ENCODE peak calls at places on chromosome 13, in four cellular contexts. U, K, D and N are unnamed samples.

GRCh38 chr13:34046457-34046856 is 228.5 kb downstream of the RFC3 start:
- DNase-seq in D (no peak), K (no peak), U (no peak), N (no peak)

GRCh38 chr13:41854758-41855157 is 106.2 kb downstream of the VWA8 start:
- DNase-seq in K (no peak), D (no peak), U (no peak), N (no peak)

GRCh38 chr13:24911135-24911524 is 147.2 kb downstream of the RNF17 start:
- DNase-seq in U (no peak), D (no peak), K (no peak), N (peak)

GRCh38 chr13:43036386-43037220 is 13.2 kb downstream of the DNAJC15 start:
- DNase-seq in K (no peak), U (no peak), D (peak), N (no peak)

GRCh38 chr13:59477011-59477410 is 686.7 kb downstream of the DIAPH3 start:
- DNase-seq in K (no peak), D (peak), U (no peak), N (no peak)

GRCh38 chr13:75715598-75716523 is 79.7 kb downstream of the LMO7 start:
- DNase-seq in U (no peak), K (no peak), D (no peak), N (no peak)

GRCh38 chr13:30479590-30480219 is 14.0 kb upstream of the HMGB1 start:
- DNase-seq in U (no peak), K (no peak), D (no peak), N (no peak)

GRCh38 chr13:97125810-97126738 is 96.1 kb upstream of the MBNL2 start:
- DNase-seq in U (no peak), D (no peak), K (no peak), N (no peak)

GRCh38 chr13:19794552-19795143 is 11.9 kb upstream of the PSPC1 start:
- DNase-seq in U (no peak), K (no peak), D (peak), N (no peak)

GRCh38 chr13:43354147-43354945 is 331.0 kb downstream of the DNAJC15 start:
- DNase-seq in K (no peak), U (no peak), D (no peak), N (no peak)

GRCh38 chr13:27820524-27821482 is 28.5 kb downstream of the GSX1 start:
- DNase-seq in D (peak), K (no peak), U (no peak), N (no peak)

DNA sequence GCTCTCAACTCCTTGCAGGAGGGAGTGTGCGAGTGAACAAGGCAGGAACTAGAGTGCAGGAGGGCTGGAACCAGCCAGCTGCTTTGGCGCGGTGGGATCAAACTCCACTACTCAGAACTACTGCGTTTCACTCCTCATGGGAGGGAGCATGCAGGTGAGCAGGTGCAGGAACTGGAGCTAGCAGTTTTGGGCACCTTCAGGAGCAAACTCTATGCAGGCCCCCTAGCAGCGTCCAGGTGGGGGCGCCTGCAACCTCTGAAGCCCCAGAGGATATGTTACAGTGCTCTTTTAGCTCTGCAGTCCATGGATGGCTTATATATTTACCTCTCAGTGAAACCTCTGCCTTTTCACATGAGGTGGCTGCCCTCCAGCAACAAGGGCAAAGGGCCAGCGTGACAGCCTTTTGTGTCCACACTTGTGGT is 1303.4 kb downstream of the PCDH9 start:
- DNase-seq in U (peak), K (no peak), D (peak), N (no peak)
- TF ChIP-seq CTCF in U (peak), K (no peak), D (peak), N (peak)

GRCh38 chr13:51802601-51803000 is 1.4 kb downstream of the DHRS12 start:
- DNase-seq in K (no peak), D (no peak), U (no peak), N (no peak)
- H3K4me3 ChIP-seq in K (peak), D (peak), U (no peak), N (no peak)

GRCh38 chr13:110957181-110957884 is 42.5 kb upstream of the ANKRD10 start:
- DNase-seq in D (peak), K (no peak), U (no peak), N (no peak)
- TF ChIP-seq CTCF in D (peak), K (no peak), U (peak), N (no peak)

DNA sequence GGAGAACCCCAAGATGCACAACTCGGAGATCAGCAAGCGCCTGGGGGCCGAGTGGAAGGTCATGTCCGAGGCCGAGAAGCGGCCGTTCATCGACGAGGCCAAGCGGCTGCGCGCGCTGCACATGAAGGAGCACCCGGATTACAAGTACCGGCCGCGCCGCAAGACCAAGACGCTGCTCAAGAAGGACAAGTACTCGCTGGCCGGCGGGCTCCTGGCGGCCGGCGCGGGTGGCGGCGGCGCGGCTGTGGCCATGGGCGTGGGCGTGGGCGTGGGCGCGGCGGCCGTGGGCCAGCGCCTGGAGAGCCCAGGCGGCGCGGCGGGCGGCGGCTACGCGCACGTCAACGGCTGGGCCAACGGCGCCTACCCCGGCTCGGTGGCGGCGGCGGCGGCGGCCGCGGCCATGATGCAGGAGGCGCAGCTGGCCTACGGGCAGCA is 939 bp downstream of the SOX1 start:
- DNase-seq in D (peak), K (no peak), U (peak), N (no peak)
- H3K4me3 ChIP-seq in D (no peak), K (no peak), U (no peak), N (no peak)

GRCh38 chr13:113123226-113124150 is 889 bp downstream of the F10 start:
- DNase-seq in U (no peak), D (peak), K (peak), N (no peak)
- TF ChIP-seq CTCF in U (no peak), D (peak), K (no peak), N (peak)

GRCh38 chr13:99955747-99956472 is 15.7 kb downstream of the ZIC5 start:
- DNase-seq in D (peak), U (peak), K (no peak), N (no peak)

GRCh38 chr13:99953138-99953755 is 18.3 kb downstream of the ZIC5 start:
- DNase-seq in U (no peak), K (no peak), D (no peak), N (no peak)

GRCh38 chr13:99956473-99957349 is 14.9 kb downstream of the ZIC5 start:
- DNase-seq in U (peak), D (peak), K (no peak), N (no peak)

GRCh38 chr13:99958402-99959126 is 13.0 kb downstream of the ZIC5 start:
- DNase-seq in U (peak), K (no peak), D (peak), N (no peak)

GRCh38 chr13:99955107-99955746 is 16.3 kb downstream of the ZIC5 start:
- DNase-seq in K (no peak), D (peak), U (no peak), N (no peak)
- H3K4me3 ChIP-seq in K (no peak), D (peak), U (no peak), N (no peak)